ENCODE peak calls at places on chromosomes 3 and 15, in four cellular contexts. K, C, Q and T are unnamed samples.

GRCh38 chr3:45686850-45687249 is 2.3 kb upstream of the SACM1L start:
- DNase-seq in K (no peak), Q (no peak), C (no peak), T (no peak)

GRCh38 chr3:184085389-184085852 is 11.4 kb upstream of the HTR3E start:
- DNase-seq in Q (peak), K (no peak), C (no peak), T (no peak)

GRCh38 chr15:70250208-70251201 is 152.8 kb upstream of the TLE3 start:
- DNase-seq in K (no peak), Q (no peak), C (no peak), T (no peak)

GRCh38 chr3:16124636-16125035 is 49.8 kb upstream of the GALNT15 start:
- DNase-seq in Q (no peak), C (no peak), K (no peak), T (no peak)

GRCh38 chr15:57544840-57545239 is 46.9 kb upstream of the MYZAP start:
- DNase-seq in C (no peak), Q (no peak), K (no peak), T (no peak)

GRCh38 chr3:4757949-4758855 is 221.0 kb upstream of the BHLHE40 start:
- DNase-seq in K (no peak), Q (no peak), C (no peak), T (no peak)

GRCh38 chr3:125165189-125165947 is 47.2 kb downstream of the SLC12A8 start:
- DNase-seq in K (peak), Q (no peak), C (peak), T (peak)

GRCh38 chr3:17074559-17074958 is 189.8 kb downstream of the PLCL2 start:
- DNase-seq in K (no peak), Q (no peak), C (no peak), T (no peak)

GRCh38 chr3:115758076-115758763 is 134.9 kb downstream of the GAP43 start:
- DNase-seq in C (peak), Q (no peak), K (no peak), T (no peak)

GRCh38 chr15:72824112-72824511 is 40.6 kb upstream of the ADPGK start:
- DNase-seq in Q (no peak), C (no peak), K (no peak), T (no peak)

GRCh38 chr15:90994059-90994416 is 297 bp downstream of the PRC1 start:
- DNase-seq in K (peak), C (no peak), Q (peak), T (peak)

GRCh38 chr3:17258823-17259436 is 374.2 kb downstream of the PLCL2 start:
- DNase-seq in Q (peak), C (peak), K (no peak), T (peak)

GRCh38 chr3:30611613-30612421 is 5.4 kb downstream of the TGFBR2 start:
- DNase-seq in C (no peak), Q (no peak), K (no peak), T (no peak)

GRCh38 chr15:58598829-58599210 is 150.7 kb downstream of the ADAM10 start:
- DNase-seq in Q (no peak), K (no peak), C (no peak), T (no peak)

GRCh38 chr3:105944721-105945120 is 75.9 kb upstream of the CBLB start:
- DNase-seq in Q (no peak), C (peak), K (no peak), T (no peak)

GRCh38 chr3:102360211-102360610 is 74.6 kb upstream of the ZPLD1 start:
- DNase-seq in K (no peak), Q (no peak), C (no peak), T (no peak)

GRCh38 chr3:25831578-25831977 is 41.7 kb downstream of the OXSM start:
- DNase-seq in C (no peak), K (no peak), Q (no peak), T (peak)

GRCh38 chr3:11720220-11721113 is 76.8 kb upstream of the VGLL4 start:
- DNase-seq in C (peak), Q (no peak), K (peak), T (peak)

GRCh38 chr3:136074546-136074945 is 109.0 kb downstream of the PPP2R3A start:
- DNase-seq in Q (no peak), K (no peak), C (no peak), T (no peak)

GRCh38 chr15:90063733-90064247 is 38.5 kb downstream of the IDH2 start:
- DNase-seq in K (no peak), Q (peak), C (no peak), T (no peak)

GRCh38 chr3:100869787-100870186 is 123.4 kb downstream of the ABI3BP start:
- DNase-seq in K (no peak), C (no peak), Q (no peak), T (no peak)

GRCh38 chr3:182397164-182397563 is 396.1 kb upstream of the ATP11B start:
- DNase-seq in C (no peak), K (no peak), Q (no peak), T (no peak)

GRCh38 chr3:8981700-8982099 is 18.4 kb upstream of the RAD18 start:
- DNase-seq in K (no peak), C (peak), Q (no peak), T (no peak)

GRCh38 chr3:184192889-184193288 is 6.9 kb downstream of the ABCF3 start:
- DNase-seq in K (no peak), C (no peak), Q (no peak), T (no peak)

GRCh38 chr15:75916978-75917377 is 13.3 kb downstream of the FBXO22 start:
- DNase-seq in C (no peak), K (no peak), Q (no peak), T (no peak)

GRCh38 chr3:5022187-5022965 is 43.1 kb downstream of the BHLHE40 start:
- DNase-seq in Q (no peak), C (peak), K (no peak), T (no peak)

GRCh38 chr3:59367150-59367549 is 317.3 kb upstream of the CFAP20DC start:
- DNase-seq in Q (no peak), C (no peak), K (no peak), T (peak)

GRCh38 chr3:9130318-9131110 is 118.9 kb downstream of the SRGAP3 start:
- DNase-seq in C (no peak), K (no peak), Q (no peak), T (no peak)

GRCh38 chr3:186760883-186761447 is 22.4 kb upstream of the EIF4A2 start:
- DNase-seq in Q (no peak), C (no peak), K (no peak), T (no peak)

GRCh38 chr15:75161788-75162414 is 39.8 kb upstream of the C15orf39 start:
- DNase-seq in K (no peak), Q (no peak), C (peak), T (no peak)

GRCh38 chr15:98896802-98897732 is 110.5 kb downstream of the PGPEP1L start:
- DNase-seq in K (no peak), C (peak), Q (peak), T (peak)

GRCh38 chr3:105254154-105254553 is 112.6 kb upstream of the ALCAM start:
- DNase-seq in Q (no peak), K (no peak), C (no peak), T (no peak)

GRCh38 chr3:11803977-11804903 is 42.4 kb downstream of the TAMM41 start:
- DNase-seq in Q (peak), C (peak), K (peak), T (peak)

GRCh38 chr3:197549261-197549885 is 6.4 kb downstream of the BDH1 start:
- DNase-seq in K (no peak), C (no peak), Q (no peak), T (no peak)

GRCh38 chr3:4759689-4760312 is 219.4 kb upstream of the BHLHE40 start:
- DNase-seq in K (no peak), Q (peak), C (no peak), T (no peak)

GRCh38 chr3:64355473-64355872 is 130.2 kb upstream of the PRICKLE2 start:
- DNase-seq in K (no peak), Q (no peak), C (no peak), T (no peak)

GRCh38 chr15:90558182-90558581 is 28.5 kb downstream of the CRTC3 start:
- DNase-seq in Q (peak), C (peak), K (no peak), T (no peak)

GRCh38 chr15:59300618-59301139 is 72.0 kb downstream of the MYO1E start:
- DNase-seq in C (no peak), Q (no peak), K (no peak), T (no peak)

GRCh38 chr3:142857056-142857455 is 31.8 kb downstream of the PCOLCE2 start:
- DNase-seq in K (peak), Q (no peak), C (peak), T (peak)

DNA sequence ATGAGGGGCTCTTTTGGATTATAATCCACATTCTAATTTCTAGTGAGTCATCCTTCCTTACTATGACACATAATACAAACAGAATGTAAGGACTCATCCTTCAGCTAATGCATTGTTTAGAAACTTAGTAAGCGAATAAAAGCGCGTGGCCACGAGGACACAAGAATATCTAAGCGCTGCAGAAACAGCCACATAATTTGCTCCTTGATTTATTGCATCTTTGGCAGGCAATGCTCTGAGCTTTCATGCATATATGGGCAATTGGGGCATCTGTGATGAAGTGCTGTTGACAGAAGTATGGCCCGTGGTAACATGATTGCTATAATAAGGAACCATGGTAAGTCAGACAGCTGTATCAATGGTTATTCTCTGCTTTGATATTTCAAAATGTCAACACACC is 191.3 kb upstream of the ZNF385D start:
- DNase-seq in C (no peak), Q (no peak), K (no peak), T (peak)
- TF ChIP-seq ELF4 in C (no peak), Q (no peak), K (no peak), T (no peak)

GRCh38 chr3:1693145-1693544 is 405.5 kb upstream of the CNTN4 start:
- DNase-seq in C (no peak), Q (no peak), K (no peak), T (no peak)
- TF ChIP-seq ELF4 in C (no peak), Q (no peak), K (no peak), T (no peak)

DNA sequence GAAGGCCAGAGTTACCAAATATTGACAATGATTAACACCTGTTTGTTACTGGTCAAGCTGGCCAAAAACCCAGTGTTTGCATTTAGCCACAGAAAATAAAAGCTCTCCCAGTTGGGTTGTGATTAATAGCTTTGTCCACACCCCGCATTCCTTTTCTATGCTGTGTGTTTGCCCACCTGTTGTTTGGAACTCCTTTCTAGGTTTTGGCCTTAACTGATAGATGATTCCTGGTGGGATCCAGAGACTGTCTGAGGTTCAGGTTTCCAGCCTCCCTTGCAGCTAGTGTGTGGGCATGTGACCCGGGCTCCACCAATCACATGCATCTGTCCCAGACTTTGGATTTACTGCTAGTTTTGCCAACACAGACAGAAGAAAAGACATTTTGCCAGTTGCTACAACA is 83.8 kb downstream of the PTPRG start:
- DNase-seq in K (no peak), Q (no peak), C (peak), T (no peak)
- TF ChIP-seq ELF4 in K (no peak), Q (no peak), C (no peak), T (no peak)

DNA sequence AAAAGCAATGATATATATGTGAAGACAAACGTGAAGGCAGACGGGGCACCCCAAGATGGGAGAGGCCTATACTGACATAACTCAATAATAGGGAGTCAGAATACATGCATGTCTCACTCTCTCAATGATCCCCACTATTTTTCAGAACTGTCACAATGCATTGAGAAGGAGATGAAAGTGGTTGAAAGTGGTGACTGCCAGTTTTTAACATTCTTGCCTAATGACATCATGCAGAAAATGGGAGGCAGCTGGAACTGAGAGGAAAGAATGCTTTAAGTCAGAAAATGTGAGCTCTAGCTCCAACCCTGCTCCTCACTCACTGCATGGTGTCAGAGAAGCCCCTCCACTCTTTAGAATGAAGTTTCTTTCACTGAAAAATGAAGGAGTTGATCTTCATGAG is 55.3 kb upstream of the P2RY1 start:
- DNase-seq in C (no peak), Q (no peak), K (no peak), T (no peak)
- TF ChIP-seq ELF4 in C (no peak), Q (no peak), K (no peak), T (no peak)

DNA sequence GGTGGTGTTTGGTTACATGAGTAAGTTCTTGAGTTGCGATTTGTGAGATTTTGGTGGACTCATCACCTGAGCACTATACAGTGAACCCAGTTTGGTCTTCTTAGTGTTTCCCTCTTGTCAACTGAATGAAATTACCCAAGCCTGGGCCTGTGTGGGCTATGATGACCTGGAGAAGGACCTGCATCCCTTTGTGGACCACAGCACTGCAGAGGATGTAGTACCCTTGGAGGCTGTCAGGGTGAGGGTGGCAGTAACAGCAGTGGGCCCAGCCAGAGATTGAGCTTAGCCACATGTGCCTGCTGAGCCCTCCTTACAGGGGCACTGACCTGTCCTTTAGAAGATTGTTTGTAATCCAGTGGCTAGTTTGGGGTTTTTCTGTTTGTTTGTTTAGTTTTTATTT is 250.1 kb upstream of the TRIM42 start:
- DNase-seq in Q (no peak), C (no peak), K (no peak), T (no peak)
- TF ChIP-seq ELF4 in Q (no peak), C (no peak), K (no peak), T (no peak)

DNA sequence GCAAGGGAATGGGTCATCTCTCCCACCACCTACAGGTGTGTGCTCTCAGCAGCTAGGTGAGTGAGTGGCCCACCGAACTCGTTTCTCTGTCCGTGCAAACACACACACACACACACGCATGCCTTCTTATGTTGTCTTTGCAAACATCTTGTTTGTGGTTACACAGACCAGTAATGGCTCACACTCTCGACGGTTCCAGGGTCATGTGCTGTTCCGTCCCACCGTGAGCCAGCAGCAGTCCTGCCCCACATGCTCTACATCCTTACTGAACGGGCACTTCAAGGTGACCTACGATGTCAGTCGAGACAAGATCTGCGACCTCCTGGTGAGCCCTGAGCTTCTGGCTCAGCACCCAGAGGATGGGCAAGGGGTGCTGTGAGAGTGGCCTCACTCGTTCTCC is 4.3 kb downstream of the ITIH1 start:
- DNase-seq in Q (no peak), C (no peak), K (no peak), T (no peak)
- TF ChIP-seq ELF4 in Q (no peak), C (no peak), K (no peak), T (no peak)

DNA sequence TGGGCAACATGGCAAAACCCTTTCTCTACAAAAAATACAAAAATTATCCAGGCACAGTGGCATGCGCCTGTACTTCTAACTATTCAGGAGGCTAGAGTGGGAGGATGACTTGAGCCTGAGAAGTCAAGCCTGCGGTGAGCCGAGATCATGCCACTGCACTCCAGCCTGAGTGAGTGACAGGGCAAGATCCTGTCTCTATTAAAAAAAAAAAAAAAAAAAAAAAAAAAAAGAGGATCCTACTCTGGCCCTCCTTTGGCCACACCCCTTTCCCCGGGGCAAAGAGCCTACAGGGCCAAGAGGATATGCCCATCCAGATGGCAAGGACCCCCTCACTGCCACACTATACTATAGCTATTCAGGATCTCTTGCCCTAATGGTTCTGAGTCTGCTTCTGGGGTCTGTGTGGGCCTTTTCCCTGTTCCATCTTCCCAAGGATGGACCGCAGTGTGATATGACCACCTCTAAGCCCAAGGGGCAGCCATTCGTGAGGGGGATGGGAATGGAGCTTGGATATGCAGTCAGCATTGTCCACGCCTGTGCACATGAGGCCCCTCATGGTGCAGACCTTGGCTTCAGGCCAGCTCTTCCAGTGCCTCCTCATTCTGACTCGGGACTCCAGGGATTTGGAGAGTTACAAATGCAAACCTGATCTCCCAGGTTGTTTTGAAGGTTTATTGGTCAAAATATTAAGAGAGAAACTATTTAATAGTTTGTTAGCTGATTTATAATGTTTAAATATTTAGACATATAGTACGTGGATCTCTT is 7.3 kb downstream of the TYRO3 start:
- DNase-seq in Q (peak), C (no peak), K (no peak), T (no peak)
- TF ChIP-seq ELF4 in Q (no peak), C (no peak), K (no peak), T (no peak)

DNA sequence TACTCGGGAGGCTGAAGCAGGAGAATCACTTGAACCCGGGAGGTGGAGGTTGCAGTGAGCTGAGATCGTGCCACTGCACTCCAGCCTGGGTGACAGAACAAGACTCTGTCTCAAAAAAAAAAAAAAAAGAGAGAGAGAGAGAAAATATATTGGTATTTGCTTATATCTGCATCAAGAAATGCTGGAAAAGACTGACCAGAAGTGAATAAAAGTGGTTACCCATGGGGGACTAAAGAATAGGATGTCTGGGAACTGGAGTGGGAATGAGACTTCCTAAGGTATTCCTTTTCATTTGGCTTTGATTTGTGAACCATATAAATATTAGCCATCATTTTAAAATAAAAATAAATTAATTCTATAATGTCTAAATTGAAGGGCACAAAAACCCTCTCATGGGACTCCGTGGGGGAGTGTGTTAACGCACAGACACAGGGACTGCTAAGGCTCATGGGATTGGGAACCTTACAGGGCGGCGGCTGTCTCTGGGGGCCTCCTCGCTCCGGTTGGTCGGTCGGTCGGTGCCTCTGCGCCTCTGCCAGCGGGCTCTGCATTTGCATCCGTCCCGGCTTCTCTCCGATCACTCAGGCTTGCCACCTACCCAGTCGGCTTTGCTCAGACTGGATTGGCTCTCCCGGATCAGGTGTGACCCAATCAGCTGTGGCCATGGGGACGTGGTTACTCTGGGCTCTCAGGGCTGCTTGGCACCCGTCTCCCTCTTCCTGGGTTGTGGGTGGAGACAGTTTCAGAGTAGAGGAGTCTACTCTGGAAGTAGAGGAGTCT is 12.7 kb upstream of the TSPAN3 start:
- DNase-seq in Q (no peak), K (peak), C (peak), T (peak)
- TF ChIP-seq ELF4 in Q (no peak), K (no peak), C (no peak), T (no peak)

DNA sequence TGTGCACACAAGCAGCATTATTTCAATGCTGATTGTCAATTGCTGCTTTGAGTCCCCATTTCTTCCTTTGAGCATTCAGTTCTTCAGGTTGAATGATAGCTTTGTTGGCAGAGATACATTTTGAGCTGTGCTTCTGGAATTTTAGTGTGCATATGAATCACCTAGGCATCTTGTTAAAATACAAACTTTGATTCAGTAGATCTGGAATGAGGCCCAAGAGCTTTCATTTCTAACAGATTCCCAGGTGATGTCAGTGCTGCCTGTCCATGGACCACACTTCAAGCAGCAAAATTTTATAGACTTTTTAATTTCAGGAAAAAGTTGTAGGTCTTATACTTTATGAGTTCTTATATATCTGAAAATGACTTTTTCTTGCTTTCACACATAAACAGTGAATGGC is 131.1 kb downstream of the ADAMTSL3 start:
- DNase-seq in Q (no peak), C (no peak), K (no peak), T (no peak)
- TF ChIP-seq ELF4 in Q (no peak), C (no peak), K (no peak), T (no peak)